ENCODE peak calls at places on chromosomes 1 and 21, in eight cellular contexts. M is BE2C; N is gastrocnemius medialis; Y is CD8-positive, alpha-beta T cell; G is neural crest cell; J is GM23338; Q is OCI-LY7; W is GM06990. T is an unnamed sample.

GRCh38 chr21:38388684-38389676 is 109.3 kb downstream of the ERG start:
- DNase-seq in M (no peak), N (no peak), Y (no peak), G (no peak), J (no peak), Q (no peak), W (no peak), T (peak)

GRCh38 chr1:6157132-6157527 is 23.0 kb downstream of the CHD5 start:
- DNase-seq in M (no peak), N (no peak), Y (no peak), G (no peak), J (no peak), Q (no peak), W (no peak), T (peak)

GRCh38 chr1:225523214-225523613 is 95.4 kb upstream of the LBR start:
- DNase-seq in M (no peak), N (no peak), Y (no peak), G (no peak), J (no peak), Q (no peak), W (no peak), T (no peak)

GRCh38 chr1:93502561-93502960 is 54.6 kb downstream of the FNBP1L start:
- DNase-seq in M (no peak), N (no peak), Y (no peak), G (no peak), J (no peak), Q (no peak), W (no peak), T (peak)

GRCh38 chr1:28718601-28719331 is 18.0 kb upstream of the YTHDF2 start:
- DNase-seq in M (no peak), N (no peak), Y (no peak), G (no peak), J (no peak), Q (no peak), W (no peak), T (peak)

GRCh38 chr1:17289756-17290155 is 18.2 kb upstream of the PADI4 start:
- DNase-seq in M (no peak), N (no peak), Y (no peak), G (no peak), J (no peak), Q (no peak), W (no peak), T (peak)

GRCh38 chr1:184875218-184875617 is 99.1 kb downstream of the NIBAN1 start:
- DNase-seq in M (no peak), N (no peak), Y (no peak), G (no peak), J (no peak), Q (no peak), W (no peak), T (no peak)

GRCh38 chr1:174726167-174726879 is 273.4 kb upstream of the CACYBP start:
- DNase-seq in M (no peak), N (no peak), Y (no peak), G (no peak), J (peak), Q (peak), W (peak), T (peak)

GRCh38 chr1:26290061-26290415 is 10.2 kb downstream of the SH3BGRL3 start:
- DNase-seq in M (no peak), N (no peak), Y (no peak), G (no peak), J (no peak), Q (no peak), W (no peak), T (no peak)

GRCh38 chr1:219666242-219666641 is 53.3 kb upstream of the ZC3H11B start:
- DNase-seq in M (no peak), N (no peak), Y (no peak), G (no peak), J (no peak), Q (no peak), W (no peak), T (peak)

GRCh38 chr21:42769183-42769819 is 110.0 kb downstream of the WDR4 start:
- DNase-seq in M (no peak), N (no peak), Y (no peak), G (no peak), J (no peak), Q (no peak), W (no peak), T (no peak)

GRCh38 chr1:27144920-27145661 is 9.8 kb downstream of the SLC9A1 start:
- DNase-seq in M (peak), N (peak), Y (no peak), G (no peak), J (peak), Q (no peak), W (no peak), T (peak)

GRCh38 chr1:223189903-223190724 is 47.1 kb upstream of the TLR5 start:
- DNase-seq in M (no peak), N (no peak), Y (no peak), G (no peak), J (no peak), Q (no peak), W (peak), T (no peak)

GRCh38 chr1:7967206-7967605 is 5.7 kb downstream of the PARK7 start:
- DNase-seq in M (no peak), N (no peak), Y (no peak), G (no peak), J (no peak), Q (no peak), W (no peak), T (no peak)

GRCh38 chr1:110916669-110917306 is 43.8 kb downstream of the CD53 start:
- DNase-seq in M (no peak), N (no peak), Y (no peak), G (no peak), J (no peak), Q (no peak), W (no peak), T (peak)

GRCh38 chr1:26721669-26722355 is 26.0 kb downstream of the ARID1A start:
- DNase-seq in M (no peak), N (no peak), Y (no peak), G (no peak), J (no peak), Q (no peak), W (no peak), T (no peak)

GRCh38 chr1:171801395-171801990 is 20.0 kb downstream of the METTL13 start:
- DNase-seq in M (peak), N (no peak), Y (no peak), G (peak), J (peak), Q (peak), W (no peak), T (peak)

GRCh38 chr1:209620484-209620879 is 31.7 kb downstream of the LAMB3 start:
- DNase-seq in M (no peak), N (no peak), Y (no peak), G (no peak), J (no peak), Q (no peak), W (no peak), T (peak)

GRCh38 chr1:65959896-65960295 is 167.2 kb downstream of the PDE4B start:
- DNase-seq in M (no peak), N (no peak), Y (no peak), G (no peak), J (no peak), Q (no peak), W (no peak), T (peak)

GRCh38 chr1:8746554-8746953 is 70.9 kb downstream of the RERE start:
- DNase-seq in M (no peak), N (no peak), Y (no peak), G (no peak), J (no peak), Q (peak), W (no peak), T (no peak)

GRCh38 chr1:23452011-23452411 is 27.5 kb upstream of the TCEA3 start:
- DNase-seq in M (peak), N (no peak), Y (peak), G (no peak), J (no peak), Q (no peak), W (no peak), T (no peak)

GRCh38 chr1:94805912-94806311 is 14.2 kb upstream of the SLC44A3 start:
- DNase-seq in M (peak), N (peak), Y (no peak), G (peak), J (peak), Q (peak), W (no peak), T (peak)

GRCh38 chr1:53370369-53370961 is 42.6 kb upstream of the LRP8 start:
- DNase-seq in M (no peak), N (no peak), Y (no peak), G (no peak), J (no peak), Q (no peak), W (no peak), T (no peak)

GRCh38 chr1:160996195-160996594 is 24.8 kb downstream of the F11R start:
- DNase-seq in M (no peak), N (no peak), Y (no peak), G (no peak), J (no peak), Q (no peak), W (no peak), T (no peak)

GRCh38 chr1:244388961-244389360 is 62.7 kb downstream of the ADSS2 start:
- DNase-seq in M (no peak), N (no peak), Y (no peak), G (no peak), J (no peak), Q (no peak), W (no peak), T (no peak)

GRCh38 chr1:89440911-89441310 is 77.1 kb downstream of the GBP6 start:
- DNase-seq in M (no peak), N (no peak), Y (no peak), G (no peak), J (no peak), Q (no peak), W (no peak), T (no peak)

GRCh38 chr1:6507461-6507911 is 16.0 kb upstream of the PLEKHG5 start:
- DNase-seq in M (peak), N (no peak), Y (no peak), G (no peak), J (no peak), Q (no peak), W (no peak), T (no peak)

GRCh38 chr1:55313903-55314302 is 98.7 kb upstream of the USP24 start:
- DNase-seq in M (no peak), N (no peak), Y (no peak), G (no peak), J (no peak), Q (no peak), W (no peak), T (peak)

GRCh38 chr1:231194843-231195516 is 33.1 kb downstream of the TRIM67 start:
- DNase-seq in M (no peak), N (no peak), Y (no peak), G (no peak), J (no peak), Q (no peak), W (no peak), T (no peak)

GRCh38 chr1:164895026-164895907 is 336.3 kb downstream of the PBX1 start:
- DNase-seq in M (no peak), N (no peak), Y (no peak), G (no peak), J (no peak), Q (no peak), W (no peak), T (no peak)

GRCh38 chr21:18460979-18461378 is 57.4 kb upstream of the TMPRSS15 start:
- DNase-seq in M (no peak), N (no peak), Y (no peak), G (no peak), J (no peak), Q (peak), W (no peak), T (no peak)

GRCh38 chr1:146036990-146037646 is 15.6 kb upstream of the HJV start:
- DNase-seq in M (peak), N (peak), Y (peak), G (peak), J (peak), Q (peak), W (peak), T (peak)

GRCh38 chr1:58283380-58284338 is 262.9 kb downstream of the OMA1 start:
- DNase-seq in M (no peak), N (no peak), Y (no peak), G (no peak), J (no peak), Q (no peak), W (no peak), T (no peak)

GRCh38 chr1:150549496-150550221 is 451 bp downstream of the ADAMTSL4 start:
- DNase-seq in M (no peak), N (no peak), Y (no peak), G (no peak), J (peak), Q (no peak), W (no peak), T (no peak)
- TF ChIP-seq CTCF in M (peak), N (no peak), Y (no peak), G (no peak), J (no peak), Q (no peak), W (no peak), T (peak)

GRCh38 chr1:157139125-157139524 is 930 bp upstream of the ETV3 start:
- DNase-seq in M (no peak), N (no peak), Y (no peak), G (no peak), J (no peak), Q (no peak), W (no peak), T (no peak)
- TF ChIP-seq CTCF in M (no peak), N (no peak), Y (no peak), G (no peak), J (no peak), Q (no peak), W (no peak), T (no peak)

DNA sequence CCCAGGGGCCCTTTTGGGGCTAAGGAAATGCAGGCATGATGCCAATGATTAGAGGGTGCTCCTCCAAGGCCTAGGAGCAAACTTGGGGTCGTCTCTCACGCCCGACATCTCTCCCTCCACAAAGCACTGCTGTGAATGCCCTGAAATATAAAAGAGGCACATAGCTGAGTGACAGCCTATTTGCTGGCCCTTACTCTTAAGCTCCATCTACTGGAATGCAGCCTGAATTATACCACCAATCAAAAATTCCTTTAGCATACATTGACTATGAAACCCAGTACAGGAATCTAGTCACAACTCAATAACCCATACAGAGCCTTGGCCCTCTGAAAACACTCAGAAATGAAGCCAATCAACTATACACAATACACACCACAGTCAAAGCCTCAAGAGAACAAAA is 105.5 kb downstream of the LRIG2 start:
- DNase-seq in M (no peak), N (no peak), Y (no peak), G (no peak), J (no peak), Q (no peak), W (no peak), T (peak)
- TF ChIP-seq CTCF in M (peak), N (no peak), Y (no peak), G (no peak), J (no peak), Q (no peak), W (peak), T (peak)

GRCh38 chr1:33532936-33533335 is 60.5 kb downstream of the ZSCAN20 start:
- DNase-seq in M (no peak), N (no peak), Y (no peak), G (no peak), J (no peak), Q (no peak), W (no peak), T (no peak)

GRCh38 chr1:33532250-33532649 is 59.8 kb downstream of the ZSCAN20 start:
- DNase-seq in M (no peak), N (no peak), Y (no peak), G (no peak), J (no peak), Q (no peak), W (no peak), T (no peak)

GRCh38 chr1:33541966-33542365 is 69.5 kb downstream of the ZSCAN20 start:
- DNase-seq in M (no peak), N (no peak), Y (no peak), G (no peak), J (no peak), Q (no peak), W (no peak), T (no peak)

GRCh38 chr1:33535334-33535733 is 62.9 kb downstream of the ZSCAN20 start:
- DNase-seq in M (no peak), N (no peak), Y (no peak), G (no peak), J (no peak), Q (no peak), W (no peak), T (no peak)

DNA sequence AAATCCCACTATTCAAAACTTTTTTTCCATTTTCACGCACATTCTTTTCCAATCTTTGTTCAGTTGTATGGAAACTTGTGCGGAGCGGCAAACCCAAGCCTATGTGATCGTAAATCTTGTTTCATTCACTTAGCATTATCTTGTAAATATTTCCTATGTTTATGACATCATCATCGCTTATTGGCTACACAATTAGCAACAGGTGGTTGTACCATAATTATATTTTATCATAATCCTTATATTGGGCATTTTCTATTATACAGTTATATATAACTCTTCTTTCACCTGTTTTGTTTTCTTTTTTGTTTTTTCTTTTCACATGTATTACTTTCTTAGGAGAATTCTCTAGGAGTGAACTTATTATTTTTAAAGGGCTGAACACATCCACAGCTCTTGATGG is 65.4 kb downstream of the ZSCAN20 start:
- DNase-seq in M (no peak), N (no peak), Y (no peak), G (no peak), J (no peak), Q (no peak), W (no peak), T (no peak)
- TF ChIP-seq CTCF in M (no peak), N (no peak), Y (no peak), G (no peak), J (no peak), Q (no peak), W (no peak), T (no peak)

DNA sequence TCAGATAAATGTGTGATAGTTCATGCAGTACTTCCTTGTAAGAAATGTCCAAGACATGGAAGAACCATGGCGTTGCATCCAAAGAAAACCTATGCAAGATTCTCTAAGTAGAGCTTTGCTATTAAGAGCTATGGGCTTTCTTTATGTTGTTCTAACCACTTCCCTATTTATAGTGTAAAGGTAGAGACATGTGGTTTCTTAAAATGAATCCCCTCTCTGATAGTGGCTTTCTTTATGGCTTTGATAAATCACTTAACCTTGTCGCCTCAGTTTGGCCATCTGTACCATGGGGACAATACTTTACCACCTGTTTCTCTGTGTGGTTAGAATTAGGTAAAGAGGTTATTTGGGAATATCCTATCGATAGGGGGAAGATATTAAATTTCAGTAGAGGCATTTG is 305.5 kb downstream of the NFIA start:
- DNase-seq in M (no peak), N (no peak), Y (no peak), G (no peak), J (no peak), Q (no peak), W (peak), T (no peak)
- TF ChIP-seq CTCF in M (no peak), N (no peak), Y (no peak), G (no peak), J (no peak), Q (no peak), W (no peak), T (no peak)

DNA sequence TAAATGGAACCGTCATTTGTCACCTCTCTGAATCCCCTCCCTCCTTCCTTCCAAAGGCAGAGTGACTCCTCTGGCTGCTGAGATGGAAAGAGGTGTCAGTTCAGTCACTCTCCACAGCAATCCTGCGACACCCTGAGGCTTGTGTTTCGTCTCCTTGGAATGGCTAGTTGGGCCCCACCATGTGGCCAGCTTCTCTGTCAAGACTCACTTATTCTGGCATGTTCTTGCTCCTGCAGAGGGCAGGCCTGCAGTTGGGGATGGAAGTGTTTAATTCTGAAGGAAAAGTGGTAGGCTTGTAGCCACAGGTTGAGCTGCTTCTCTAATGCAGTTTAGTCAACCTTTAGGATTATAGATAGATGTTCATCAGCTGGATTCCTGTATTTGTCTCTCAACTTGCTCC is 149.6 kb downstream of the LMO4 start:
- DNase-seq in M (no peak), N (no peak), Y (no peak), G (no peak), J (peak), Q (no peak), W (no peak), T (peak)
- TF ChIP-seq CTCF in M (no peak), N (no peak), Y (no peak), G (peak), J (peak), Q (no peak), W (no peak), T (peak)

GRCh38 chr1:152928671-152929070 is 18.3 kb upstream of the SPRR5 start:
- DNase-seq in M (no peak), N (no peak), Y (no peak), G (no peak), J (no peak), Q (no peak), W (no peak), T (no peak)

GRCh38 chr1:152924191-152924590 is 15.8 kb downstream of the IVL start:
- DNase-seq in M (no peak), N (no peak), Y (no peak), G (no peak), J (peak), Q (no peak), W (no peak), T (no peak)

GRCh38 chr1:152926091-152926490 is 17.7 kb downstream of the IVL start:
- DNase-seq in M (no peak), N (no peak), Y (no peak), G (no peak), J (peak), Q (peak), W (no peak), T (no peak)
- TF ChIP-seq CTCF in M (peak), N (no peak), Y (no peak), G (no peak), J (peak), Q (peak), W (peak), T (no peak)

DNA sequence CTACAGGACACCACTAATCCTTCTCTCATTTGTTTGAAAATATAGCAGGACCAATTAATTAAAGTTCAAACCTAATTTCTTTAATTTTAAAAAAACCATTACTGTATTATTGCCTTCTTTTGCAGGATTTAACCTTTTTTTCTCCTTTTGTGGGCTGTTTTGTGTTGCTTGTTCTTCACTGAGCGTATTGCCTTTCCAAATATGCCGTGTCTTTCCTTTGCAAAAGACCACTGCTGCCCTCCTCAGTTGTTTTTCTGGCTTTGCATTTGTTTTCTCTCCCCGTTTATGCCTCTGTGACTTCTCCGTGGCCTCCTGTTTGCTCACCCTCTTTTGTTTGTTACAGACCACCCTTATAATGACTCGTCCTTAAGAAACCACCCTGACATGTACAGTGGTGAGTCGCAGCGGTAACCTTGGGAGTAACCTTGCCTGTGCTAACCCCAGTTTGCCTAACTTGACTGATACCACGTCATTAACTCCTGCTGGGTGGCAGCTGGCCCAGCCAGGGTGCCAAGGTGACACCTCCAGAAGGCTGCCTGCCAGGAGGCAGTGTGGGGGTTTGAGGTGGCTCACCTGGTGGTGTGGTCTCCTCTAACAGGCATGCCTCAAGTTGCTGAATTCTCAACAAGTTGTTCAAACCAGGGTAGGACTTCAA is 81.1 kb upstream of the CNTN2 start:
- DNase-seq in M (no peak), N (no peak), Y (no peak), G (no peak), J (peak), Q (peak), W (no peak), T (no peak)
- TF ChIP-seq CTCF in M (peak), N (no peak), Y (no peak), G (no peak), J (peak), Q (peak), W (no peak), T (no peak)

GRCh38 chr1:211606914-211607751 is 28.2 kb upstream of the SLC30A1 start:
- DNase-seq in M (no peak), N (no peak), Y (no peak), G (no peak), J (no peak), Q (peak), W (peak), T (peak)
- TF ChIP-seq CTCF in M (no peak), N (no peak), Y (no peak), G (no peak), J (no peak), Q (no peak), W (no peak), T (no peak)

T was measured in choroid plexus epithelial cell.